ENCODE peak calls at places on chromosomes 4 and X, in seven cellular contexts. F, I, S, O, E, Q and H are unnamed samples.

GRCh38 chr4:164779811-164780216 is 25.9 kb downstream of the SMIM31 start:
- DNase-seq in E (peak; percentile 72), F (no peak), O (peak; percentile 46), S (no peak), I (peak; percentile 33), Q (no peak), H (peak; percentile 79)

GRCh38 chr4:118942465-118942864 is 53.8 kb downstream of the SYNPO2 start:
- DNase-seq in O (peak; percentile 23), I (no peak), E (no peak), S (no peak), Q (no peak), F (no peak), H (peak; percentile 74)

GRCh38 chr4:100782356-100782755 is 264.5 kb upstream of the EMCN start:
- DNase-seq in E (no peak), O (no peak), F (no peak), Q (no peak), S (no peak), I (no peak), H (no peak)

GRCh38 chrX:119895843-119896326 is at the start of gene AKAP14:
- DNase-seq in F (no peak), S (no peak), O (no peak), E (peak; percentile 42), Q (no peak), I (no peak), H (no peak)

GRCh38 chrX:39912126-39912525 is 185.6 kb downstream of the BCOR start:
- DNase-seq in F (no peak), I (no peak), O (no peak), S (no peak), Q (no peak), E (no peak), H (no peak)

GRCh38 chrX:2501246-2502102 is 698 bp upstream of the DHRSX start:
- DNase-seq in E (no peak), S (no peak), I (no peak), Q (no peak), O (no peak), F (no peak), H (no peak)

GRCh38 chrX:38341442-38341841 is 11.0 kb upstream of the OTC start:
- DNase-seq in F (no peak), I (no peak), Q (no peak), E (no peak), O (no peak), S (no peak), H (peak; percentile 23)

GRCh38 chr4:167168611-167169010 is 65.7 kb downstream of the SPOCK3 start:
- DNase-seq in Q (no peak), S (no peak), I (no peak), F (no peak), E (no peak), O (no peak), H (no peak)

GRCh38 chr4:127965062-127965802 is at the start of the genes ABHD18 and MFSD8:
- DNase-seq in I (peak; percentile 100), Q (peak; percentile 98), F (peak; percentile 100), O (peak; percentile 99), E (peak; percentile 100), S (peak; percentile 99), H (peak; percentile 95)

GRCh38 chrX:28639502-28639901 is 52.3 kb downstream of the IL1RAPL1 start:
- DNase-seq in O (peak; percentile 56), Q (no peak), I (no peak), E (peak; percentile 37), S (no peak), F (no peak), H (no peak)

GRCh38 chr4:39533541-39533940 is 6.3 kb upstream of the UGDH start:
- DNase-seq in E (no peak), I (no peak), O (no peak), F (no peak), Q (no peak), S (no peak), H (no peak)

GRCh38 chr4:39529534-39529933 is 2.3 kb upstream of the UGDH start:
- DNase-seq in E (no peak), I (no peak), Q (no peak), F (no peak), O (no peak), S (no peak), H (no peak)

GRCh38 chr4:39527296-39528055 is at the start of gene UGDH:
- DNase-seq in O (peak; percentile 99), Q (peak; percentile 89), I (peak; percentile 97), F (peak; percentile 99), E (peak; percentile 99), S (peak; percentile 97), H (peak; percentile 99)

GRCh38 chr4:39528056-39528465 is 822 bp upstream of the UGDH start:
- DNase-seq in E (no peak), O (no peak), S (no peak), Q (peak; percentile 48), F (no peak), I (peak; percentile 82), H (peak; percentile 30)

DNA sequence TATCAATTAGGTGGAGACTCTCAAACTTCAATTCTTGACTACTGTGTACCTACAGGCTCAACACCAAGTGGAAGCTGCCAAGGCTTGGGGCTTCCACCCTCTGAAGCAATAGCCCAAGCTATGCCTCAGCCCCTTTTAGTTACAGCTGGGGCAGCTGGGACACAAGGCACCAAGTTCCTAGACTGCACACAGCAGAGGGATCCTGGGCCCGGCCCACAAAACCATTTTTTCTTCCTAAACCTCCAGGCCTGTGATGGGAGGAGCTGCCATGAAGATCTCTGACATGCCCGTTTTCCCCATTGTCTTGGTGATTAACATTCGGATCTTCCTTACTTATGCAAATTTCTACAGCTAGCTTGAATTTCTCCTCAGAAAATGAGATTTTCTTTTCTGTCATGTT is 3.4 kb upstream of the UGDH start:
- DNase-seq in E (no peak), F (no peak), S (no peak), Q (no peak), O (no peak), I (no peak), H (no peak)
- H3K4me3 ChIP-seq in E (no peak overlapping the region), F (no peak overlapping the region), S (no peak overlapping the region), Q (no peak overlapping the region), O (no peak overlapping the region), I (no peak overlapping the region), H (no peak overlapping the region)

DNA sequence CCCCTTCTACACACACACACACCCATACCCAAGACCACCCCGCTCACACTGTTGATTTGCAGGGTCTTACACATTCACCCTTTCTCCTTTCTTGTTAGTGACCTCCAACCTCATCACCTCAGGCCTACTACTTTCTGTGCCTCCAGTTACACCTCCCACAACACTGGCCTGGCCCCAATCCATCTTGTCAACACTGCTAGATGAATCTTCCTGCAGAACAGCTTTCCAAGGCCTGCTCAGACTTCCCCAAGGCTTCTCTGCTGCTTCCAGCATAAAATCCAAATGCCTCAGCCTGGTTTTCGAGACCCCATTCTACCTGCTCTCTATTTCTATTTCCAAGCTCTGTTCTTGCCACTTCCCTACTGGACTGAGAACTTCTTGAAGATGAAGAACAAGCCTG is 79.9 kb downstream of the NHSL2 start:
- DNase-seq in I (no peak), S (no peak), O (no peak), E (no peak), F (no peak), Q (no peak), H (no peak)
- H3K4me3 ChIP-seq in I (no peak overlapping the region), S (no peak overlapping the region), O (no peak overlapping the region), E (no peak overlapping the region), F (no peak overlapping the region), Q (no peak overlapping the region), H (no peak overlapping the region)

DNA sequence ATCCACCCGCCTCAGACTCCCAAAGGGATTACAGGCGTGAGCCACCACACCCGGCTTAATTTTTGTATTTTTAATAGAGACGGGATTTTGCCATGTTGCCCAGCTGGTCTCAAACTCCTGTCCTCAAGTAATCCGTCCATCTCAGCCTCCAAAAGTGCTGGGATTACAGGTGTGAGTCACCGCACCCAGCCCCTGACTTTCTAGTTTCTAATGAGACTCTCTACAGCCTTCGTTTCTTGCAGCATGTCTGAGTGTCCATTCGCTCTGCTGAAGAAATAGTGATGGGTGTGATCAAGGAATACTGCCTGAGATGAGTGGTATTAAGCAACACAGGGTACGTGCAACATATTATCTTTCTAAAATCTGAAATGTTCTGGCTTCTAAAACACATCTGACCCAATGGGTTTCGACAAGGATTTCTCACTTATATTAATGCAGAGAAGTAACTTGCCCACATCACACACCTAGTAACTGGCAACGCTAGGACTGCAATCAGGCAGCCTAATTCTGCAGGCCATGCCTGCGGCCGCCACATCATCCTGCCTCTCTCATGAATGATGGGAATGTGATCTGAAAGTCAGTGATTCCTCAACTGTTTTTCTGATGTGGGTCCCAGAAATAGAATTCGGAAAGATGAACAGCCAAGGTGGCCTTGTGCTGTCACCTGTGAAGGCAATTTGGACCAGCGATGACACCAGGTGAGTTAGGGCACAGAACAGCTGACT is 74.3 kb downstream of the RBM47 start:
- DNase-seq in E (no peak), I (no peak), F (no peak), Q (no peak), O (no peak), S (no peak), H (no peak)
- H3K4me3 ChIP-seq in E (no peak overlapping the region), I (no peak overlapping the region), F (peak overlapping the region; percentile 6), Q (no peak overlapping the region), O (no peak overlapping the region), S (no peak overlapping the region), H (no peak overlapping the region)

DNA sequence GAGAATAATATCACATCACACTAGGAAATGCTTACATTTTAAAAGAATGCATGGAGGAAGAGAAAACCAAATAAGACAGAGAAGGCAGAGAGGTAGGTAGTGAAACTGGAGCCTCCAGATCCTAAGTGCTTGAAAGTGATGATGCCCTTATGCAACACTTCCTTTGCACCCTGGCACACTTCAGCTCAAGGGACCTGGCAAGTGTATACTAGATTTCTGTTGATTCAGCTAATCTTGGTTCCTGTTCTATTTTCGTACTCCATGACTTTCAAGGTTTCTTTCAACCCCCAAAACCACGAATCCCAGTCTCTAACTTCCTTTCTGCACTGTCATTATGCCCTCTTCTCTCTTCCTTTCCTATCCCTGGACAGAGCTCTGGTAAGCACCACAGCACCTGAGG is 36.9 kb upstream of the SH3KBP1 start:
- DNase-seq in F (no peak), E (peak; percentile 7), I (no peak), S (no peak), Q (no peak), O (peak; percentile 7), H (no peak)
- H3K4me3 ChIP-seq in F (no peak overlapping the region), E (no peak overlapping the region), I (no peak overlapping the region), S (no peak overlapping the region), Q (no peak overlapping the region), O (no peak overlapping the region), H (no peak overlapping the region)